ENCODE peak calls at places on chromosomes 13 and 19, in eight cellular contexts. One of them, this sample, is unnamed.

GRCh38 chr13:57286511-57287098 is 119.6 kb downstream of the PRR20E start:
- DNase-seq in iPS-NIHi11: no peak
- DNase-seq in left ventricle myocardium inferior: no peak
- DNase-seq in Daoy: no peak
- DNase-seq in RPMI8226: no peak
- DNase-seq in activated CD8-positive, alpha-beta memory T cell treated with anti-CD3 and anti-CD28 coated beads for 1 hour: no peak
- DNase-seq in stimulated activated CD4-positive, alpha-beta T cell treated with anti-CD3 and anti-CD28 coated beads, TNF-alpha, amount 100 ng/mL, for 24 hours: no peak
- DNase-seq in breast epithelium: no peak
- DNase-seq in this sample: no peak

GRCh38 chr13:33060815-33061214 is 44.6 kb downstream of the KL start:
- DNase-seq in iPS-NIHi11: no peak
- DNase-seq in left ventricle myocardium inferior: no peak
- DNase-seq in Daoy: no peak
- DNase-seq in RPMI8226: no peak
- DNase-seq in activated CD8-positive, alpha-beta memory T cell treated with anti-CD3 and anti-CD28 coated beads for 1 hour: no peak
- DNase-seq in stimulated activated CD4-positive, alpha-beta T cell treated with anti-CD3 and anti-CD28 coated beads, TNF-alpha, amount 100 ng/mL, for 24 hours: no peak
- DNase-seq in breast epithelium: no peak
- DNase-seq in this sample: no peak

GRCh38 chr19:56720281-56720680 is 48.7 kb upstream of the ZNF835 start:
- DNase-seq in iPS-NIHi11: no peak
- DNase-seq in left ventricle myocardium inferior: no peak
- DNase-seq in Daoy: peak; percentile 73
- DNase-seq in RPMI8226: no peak
- DNase-seq in activated CD8-positive, alpha-beta memory T cell treated with anti-CD3 and anti-CD28 coated beads for 1 hour: no peak
- DNase-seq in stimulated activated CD4-positive, alpha-beta T cell treated with anti-CD3 and anti-CD28 coated beads, TNF-alpha, amount 100 ng/mL, for 24 hours: no peak
- DNase-seq in breast epithelium: no peak
- DNase-seq in this sample: peak; percentile 2

GRCh38 chr19:14479985-14480694 is 5.0 kb upstream of the PTGER1 start:
- DNase-seq in iPS-NIHi11: peak; percentile 96
- DNase-seq in left ventricle myocardium inferior: peak; percentile 48
- DNase-seq in Daoy: peak; percentile 77
- DNase-seq in RPMI8226: peak; percentile 63
- DNase-seq in activated CD8-positive, alpha-beta memory T cell treated with anti-CD3 and anti-CD28 coated beads for 1 hour: peak; percentile 54
- DNase-seq in stimulated activated CD4-positive, alpha-beta T cell treated with anti-CD3 and anti-CD28 coated beads, TNF-alpha, amount 100 ng/mL, for 24 hours: peak; percentile 42
- DNase-seq in breast epithelium: no peak
- DNase-seq in this sample: no peak

GRCh38 chr13:66657165-66657895 is 572.8 kb downstream of the PCDH9 start:
- DNase-seq in iPS-NIHi11: peak; percentile 11
- DNase-seq in left ventricle myocardium inferior: peak; percentile 66
- DNase-seq in Daoy: peak; percentile 3
- DNase-seq in RPMI8226: no peak
- DNase-seq in activated CD8-positive, alpha-beta memory T cell treated with anti-CD3 and anti-CD28 coated beads for 1 hour: no peak
- DNase-seq in stimulated activated CD4-positive, alpha-beta T cell treated with anti-CD3 and anti-CD28 coated beads, TNF-alpha, amount 100 ng/mL, for 24 hours: no peak
- DNase-seq in breast epithelium: peak; percentile 80
- DNase-seq in this sample: no peak

GRCh38 chr13:51178456-51179074 is 43.6 kb upstream of the FAM124A start:
- DNase-seq in iPS-NIHi11: no peak
- DNase-seq in left ventricle myocardium inferior: no peak
- DNase-seq in Daoy: no peak
- DNase-seq in RPMI8226: no peak
- DNase-seq in activated CD8-positive, alpha-beta memory T cell treated with anti-CD3 and anti-CD28 coated beads for 1 hour: no peak
- DNase-seq in stimulated activated CD4-positive, alpha-beta T cell treated with anti-CD3 and anti-CD28 coated beads, TNF-alpha, amount 100 ng/mL, for 24 hours: no peak
- DNase-seq in breast epithelium: no peak
- DNase-seq in this sample: no peak

GRCh38 chr13:111020546-111020945 is 94.6 kb upstream of the ARHGEF7 start:
- DNase-seq in iPS-NIHi11: no peak
- DNase-seq in left ventricle myocardium inferior: no peak
- DNase-seq in Daoy: no peak
- DNase-seq in RPMI8226: no peak
- DNase-seq in activated CD8-positive, alpha-beta memory T cell treated with anti-CD3 and anti-CD28 coated beads for 1 hour: no peak
- DNase-seq in stimulated activated CD4-positive, alpha-beta T cell treated with anti-CD3 and anti-CD28 coated beads, TNF-alpha, amount 100 ng/mL, for 24 hours: no peak
- DNase-seq in breast epithelium: no peak
- DNase-seq in this sample: no peak

GRCh38 chr13:22793598-22794134 is 387.1 kb upstream of the SGCG start:
- DNase-seq in iPS-NIHi11: peak; percentile 42
- DNase-seq in left ventricle myocardium inferior: no peak
- DNase-seq in Daoy: peak; percentile 80
- DNase-seq in RPMI8226: no peak
- DNase-seq in activated CD8-positive, alpha-beta memory T cell treated with anti-CD3 and anti-CD28 coated beads for 1 hour: no peak
- DNase-seq in stimulated activated CD4-positive, alpha-beta T cell treated with anti-CD3 and anti-CD28 coated beads, TNF-alpha, amount 100 ng/mL, for 24 hours: no peak
- DNase-seq in breast epithelium: no peak
- DNase-seq in this sample: no peak

GRCh38 chr13:51793570-51794273 is 10.2 kb downstream of the DHRS12 start:
- DNase-seq in iPS-NIHi11: no peak
- DNase-seq in left ventricle myocardium inferior: no peak
- DNase-seq in Daoy: peak; percentile 74
- DNase-seq in RPMI8226: peak; percentile 56
- DNase-seq in activated CD8-positive, alpha-beta memory T cell treated with anti-CD3 and anti-CD28 coated beads for 1 hour: no peak
- DNase-seq in stimulated activated CD4-positive, alpha-beta T cell treated with anti-CD3 and anti-CD28 coated beads, TNF-alpha, amount 100 ng/mL, for 24 hours: peak; percentile 43
- DNase-seq in breast epithelium: no peak
- DNase-seq in this sample: no peak

GRCh38 chr13:44406617-44407016 is 33.0 kb downstream of the SERP2 start:
- DNase-seq in iPS-NIHi11: no peak
- DNase-seq in left ventricle myocardium inferior: no peak
- DNase-seq in Daoy: no peak
- DNase-seq in RPMI8226: no peak
- DNase-seq in activated CD8-positive, alpha-beta memory T cell treated with anti-CD3 and anti-CD28 coated beads for 1 hour: no peak
- DNase-seq in stimulated activated CD4-positive, alpha-beta T cell treated with anti-CD3 and anti-CD28 coated beads, TNF-alpha, amount 100 ng/mL, for 24 hours: no peak
- DNase-seq in breast epithelium: no peak
- DNase-seq in this sample: no peak

GRCh38 chr19:48539503-48540096 is 12.4 kb upstream of the SULT2B1 start:
- DNase-seq in iPS-NIHi11: no peak
- DNase-seq in left ventricle myocardium inferior: no peak
- DNase-seq in Daoy: peak; percentile 69
- DNase-seq in RPMI8226: peak; percentile 82
- DNase-seq in activated CD8-positive, alpha-beta memory T cell treated with anti-CD3 and anti-CD28 coated beads for 1 hour: no peak
- DNase-seq in stimulated activated CD4-positive, alpha-beta T cell treated with anti-CD3 and anti-CD28 coated beads, TNF-alpha, amount 100 ng/mL, for 24 hours: no peak
- DNase-seq in breast epithelium: no peak
- DNase-seq in this sample: peak; percentile 89

GRCh38 chr13:79070343-79070974 is 335.6 kb downstream of the RBM26 start:
- DNase-seq in iPS-NIHi11: no peak
- DNase-seq in left ventricle myocardium inferior: no peak
- DNase-seq in Daoy: no peak
- DNase-seq in RPMI8226: no peak
- DNase-seq in activated CD8-positive, alpha-beta memory T cell treated with anti-CD3 and anti-CD28 coated beads for 1 hour: no peak
- DNase-seq in stimulated activated CD4-positive, alpha-beta T cell treated with anti-CD3 and anti-CD28 coated beads, TNF-alpha, amount 100 ng/mL, for 24 hours: no peak
- DNase-seq in breast epithelium: no peak
- DNase-seq in this sample: no peak

GRCh38 chr13:45928196-45928595 is 76.6 kb upstream of the SIAH3 start:
- DNase-seq in iPS-NIHi11: no peak
- DNase-seq in left ventricle myocardium inferior: no peak
- DNase-seq in Daoy: no peak
- DNase-seq in RPMI8226: no peak
- DNase-seq in activated CD8-positive, alpha-beta memory T cell treated with anti-CD3 and anti-CD28 coated beads for 1 hour: no peak
- DNase-seq in stimulated activated CD4-positive, alpha-beta T cell treated with anti-CD3 and anti-CD28 coated beads, TNF-alpha, amount 100 ng/mL, for 24 hours: no peak
- DNase-seq in breast epithelium: no peak
- DNase-seq in this sample: no peak

GRCh38 chr19:35281303-35281702 is 1.0 kb upstream of the HAMP start:
- DNase-seq in iPS-NIHi11: no peak
- DNase-seq in left ventricle myocardium inferior: no peak
- DNase-seq in Daoy: no peak
- DNase-seq in RPMI8226: no peak
- DNase-seq in activated CD8-positive, alpha-beta memory T cell treated with anti-CD3 and anti-CD28 coated beads for 1 hour: no peak
- DNase-seq in stimulated activated CD4-positive, alpha-beta T cell treated with anti-CD3 and anti-CD28 coated beads, TNF-alpha, amount 100 ng/mL, for 24 hours: no peak
- DNase-seq in breast epithelium: no peak
- DNase-seq in this sample: no peak

GRCh38 chr19:28601723-28602440 is 611.1 kb downstream of the UQCRFS1 start:
- DNase-seq in iPS-NIHi11: no peak
- DNase-seq in left ventricle myocardium inferior: no peak
- DNase-seq in Daoy: no peak
- DNase-seq in RPMI8226: peak; percentile 53
- DNase-seq in activated CD8-positive, alpha-beta memory T cell treated with anti-CD3 and anti-CD28 coated beads for 1 hour: no peak
- DNase-seq in stimulated activated CD4-positive, alpha-beta T cell treated with anti-CD3 and anti-CD28 coated beads, TNF-alpha, amount 100 ng/mL, for 24 hours: no peak
- DNase-seq in breast epithelium: no peak
- DNase-seq in this sample: no peak

GRCh38 chr13:100176781-100177389 is 88.0 kb downstream of the PCCA start:
- DNase-seq in iPS-NIHi11: no peak
- DNase-seq in left ventricle myocardium inferior: no peak
- DNase-seq in Daoy: peak; percentile 5
- DNase-seq in RPMI8226: no peak
- DNase-seq in activated CD8-positive, alpha-beta memory T cell treated with anti-CD3 and anti-CD28 coated beads for 1 hour: no peak
- DNase-seq in stimulated activated CD4-positive, alpha-beta T cell treated with anti-CD3 and anti-CD28 coated beads, TNF-alpha, amount 100 ng/mL, for 24 hours: no peak
- DNase-seq in breast epithelium: no peak
- DNase-seq in this sample: peak; percentile 36

GRCh38 chr13:94329754-94330551 is 149.5 kb downstream of the DCT start:
- DNase-seq in iPS-NIHi11: no peak
- DNase-seq in left ventricle myocardium inferior: no peak
- DNase-seq in Daoy: peak; percentile 70
- DNase-seq in RPMI8226: no peak
- DNase-seq in activated CD8-positive, alpha-beta memory T cell treated with anti-CD3 and anti-CD28 coated beads for 1 hour: no peak
- DNase-seq in stimulated activated CD4-positive, alpha-beta T cell treated with anti-CD3 and anti-CD28 coated beads, TNF-alpha, amount 100 ng/mL, for 24 hours: no peak
- DNase-seq in breast epithelium: no peak
- DNase-seq in this sample: no peak

GRCh38 chr19:40444181-40445005 is at the start of gene SERTAD3:
- DNase-seq in iPS-NIHi11: peak; percentile 93
- DNase-seq in left ventricle myocardium inferior: peak; percentile 98
- DNase-seq in Daoy: peak; percentile 97
- DNase-seq in RPMI8226: peak; percentile 95
- DNase-seq in activated CD8-positive, alpha-beta memory T cell treated with anti-CD3 and anti-CD28 coated beads for 1 hour: peak; percentile 94
- DNase-seq in stimulated activated CD4-positive, alpha-beta T cell treated with anti-CD3 and anti-CD28 coated beads, TNF-alpha, amount 100 ng/mL, for 24 hours: peak; percentile 94
- DNase-seq in breast epithelium: peak; percentile 96
- DNase-seq in this sample: peak; percentile 83

GRCh38 chr13:29165840-29166239 is 345.7 kb downstream of the MTUS2 start:
- DNase-seq in iPS-NIHi11: no peak
- DNase-seq in left ventricle myocardium inferior: no peak
- DNase-seq in Daoy: peak; percentile 7
- DNase-seq in RPMI8226: peak; percentile 4
- DNase-seq in activated CD8-positive, alpha-beta memory T cell treated with anti-CD3 and anti-CD28 coated beads for 1 hour: no peak
- DNase-seq in stimulated activated CD4-positive, alpha-beta T cell treated with anti-CD3 and anti-CD28 coated beads, TNF-alpha, amount 100 ng/mL, for 24 hours: no peak
- DNase-seq in breast epithelium: no peak
- DNase-seq in this sample: no peak

GRCh38 chr19:4172861-4173473 is 9.4 kb downstream of the SIRT6 start:
- DNase-seq in iPS-NIHi11: peak; percentile 94
- DNase-seq in left ventricle myocardium inferior: peak; percentile 47
- DNase-seq in Daoy: peak; percentile 70
- DNase-seq in RPMI8226: peak; percentile 71
- DNase-seq in activated CD8-positive, alpha-beta memory T cell treated with anti-CD3 and anti-CD28 coated beads for 1 hour: peak; percentile 52
- DNase-seq in stimulated activated CD4-positive, alpha-beta T cell treated with anti-CD3 and anti-CD28 coated beads, TNF-alpha, amount 100 ng/mL, for 24 hours: peak; percentile 28
- DNase-seq in breast epithelium: no peak
- DNase-seq in this sample: no peak